ENCODE peak calls at places on chromosomes 2 and 18, in nine cellular contexts. O, D, U, T, E, V, N, J and M are unnamed samples.

GRCh38 chr2:71071681-71072398 is 3.4 kb downstream of the NAGK start:
- DNase-seq in T (no peak), J (peak), V (no peak), O (peak), E (no peak), N (no peak), U (no peak), D (no peak), M (peak)

GRCh38 chr2:1631292-1632005 is 112.9 kb downstream of the PXDN start:
- DNase-seq in O (no peak), V (peak), D (no peak), E (no peak), U (no peak), J (no peak), T (no peak), N (no peak), M (no peak)

GRCh38 chr18:9943311-9943710 is 29.5 kb downstream of the VAPA start:
- DNase-seq in N (no peak), E (no peak), V (peak), D (no peak), J (no peak), U (peak), T (no peak), O (no peak), M (no peak)

GRCh38 chr2:72132981-72133720 is 14.5 kb downstream of the CYP26B1 start:
- DNase-seq in V (no peak), D (no peak), J (no peak), T (no peak), U (no peak), E (no peak), N (no peak), O (no peak), M (no peak)

GRCh38 chr2:171132086-171132485 is 28.6 kb downstream of the TLK1 start:
- DNase-seq in N (no peak), D (no peak), O (no peak), V (no peak), U (no peak), T (no peak), J (no peak), E (no peak), M (no peak)

GRCh38 chr2:16413257-16413656 is 252.4 kb downstream of the CYRIA start:
- DNase-seq in N (no peak), O (no peak), U (no peak), D (no peak), E (peak), V (no peak), J (no peak), T (no peak), M (no peak)

GRCh38 chr2:234559609-234560008 is 62.7 kb upstream of the ARL4C start:
- DNase-seq in J (no peak), O (no peak), V (no peak), E (no peak), T (no peak), U (no peak), D (peak), N (no peak), M (no peak)

GRCh38 chr18:80034852-80035406 is 695 bp downstream of the RBFA start:
- DNase-seq in V (no peak), U (no peak), T (no peak), N (no peak), E (no peak), O (no peak), D (no peak), J (no peak), M (no peak)

GRCh38 chr2:109533823-109534222 is 79.9 kb downstream of the SEPTIN10 start:
- DNase-seq in D (no peak), J (no peak), O (no peak), E (peak), V (no peak), U (no peak), T (no peak), N (no peak), M (no peak)

GRCh38 chr18:47756364-47757016 is 174.0 kb downstream of the SMAD2 start:
- DNase-seq in J (no peak), O (peak), E (peak), D (peak), V (peak), U (peak), T (peak), N (no peak), M (peak)

GRCh38 chr2:61266653-61267505 is 104.9 kb downstream of the C2orf74 start:
- DNase-seq in O (no peak), V (no peak), T (no peak), J (no peak), U (no peak), D (no peak), E (no peak), N (no peak), M (no peak)

GRCh38 chr18:73780218-73780617 is 367.4 kb downstream of the FBXO15 start:
- DNase-seq in J (no peak), O (no peak), T (no peak), N (no peak), D (no peak), V (no peak), U (no peak), E (no peak), M (no peak)

GRCh38 chr2:166410828-166411472 is 35.2 kb upstream of the SCN9A start:
- DNase-seq in J (no peak), O (no peak), T (peak), D (no peak), E (no peak), N (peak), U (no peak), V (no peak), M (no peak)

GRCh38 chr2:30510409-30510808 is 63.4 kb downstream of the LCLAT1 start:
- DNase-seq in N (no peak), U (no peak), T (no peak), O (no peak), J (no peak), D (no peak), V (no peak), E (no peak), M (no peak)

GRCh38 chr2:127175821-127176354 is 44.2 kb downstream of the CYP27C1 start:
- DNase-seq in E (peak), T (no peak), N (no peak), V (peak), D (no peak), O (no peak), J (no peak), U (no peak), M (no peak)

GRCh38 chr18:61896767-61897166 is 4.0 kb upstream of the RNF152 start:
- DNase-seq in N (no peak), J (no peak), E (no peak), V (no peak), O (no peak), T (no peak), D (no peak), U (no peak), M (no peak)

GRCh38 chr2:148507970-148508369 is 136.6 kb upstream of the EPC2 start:
- DNase-seq in U (no peak), J (no peak), V (no peak), E (no peak), O (no peak), D (no peak), T (no peak), N (no peak), M (no peak)

GRCh38 chr2:108363048-108363899 is 14.5 kb upstream of the SULT1C4 start:
- DNase-seq in D (no peak), V (no peak), J (no peak), T (no peak), E (no peak), U (peak), N (no peak), O (no peak), M (no peak)

GRCh38 chr2:35821675-35822074 is 533.9 kb upstream of the CRIM1 start:
- DNase-seq in N (no peak), O (no peak), V (no peak), D (no peak), T (no peak), J (no peak), E (no peak), U (no peak), M (no peak)

GRCh38 chr18:54127759-54128378 is 96.6 kb downstream of the MBD2 start:
- DNase-seq in N (no peak), E (no peak), D (peak), U (peak), T (no peak), V (peak), O (peak), J (no peak), M (no peak)

GRCh38 chr18:35571138-35571537 is 10.4 kb upstream of the GALNT1 start:
- DNase-seq in J (no peak), D (no peak), U (no peak), N (no peak), E (no peak), V (no peak), T (no peak), O (no peak), M (no peak)

GRCh38 chr2:216083464-216084279 is 2.0 kb downstream of the TMEM169 start:
- DNase-seq in D (no peak), U (peak), V (no peak), N (no peak), O (peak), E (no peak), J (no peak), T (no peak), M (no peak)

GRCh38 chr2:31725444-31725843 is 144.7 kb upstream of the SRD5A2 start:
- DNase-seq in U (no peak), D (no peak), O (no peak), V (no peak), T (no peak), E (no peak), N (no peak), J (no peak), M (no peak)